ENCODE peak calls at places on chromosomes 16 and 17, in nine cellular contexts. C is MM.1S, S is HCT116, K is hepatocyte, F is neural progenitor cell, L is GM23338, A is PC-3, Y is GM23248, I is OCI-LY7. J is an unnamed sample.

GRCh38 chr17:62727916-62728672 is 80.0 kb downstream of the MARCHF10 start:
- DNase-seq in I (no peak), A (peak; percentile 24), S (no peak), K (no peak), L (peak; percentile 44), C (no peak), Y (no peak), F (no peak), J (no peak)

GRCh38 chr17:29292071-29292991 is 1.6 kb downstream of the NUFIP2 start:
- DNase-seq in Y (peak; percentile 73), K (peak; percentile 78), I (peak; percentile 62), F (peak; percentile 78), A (peak; percentile 4), S (no peak), C (peak; percentile 50), L (peak; percentile 52), J (peak; percentile 83)

GRCh38 chr16:11392041-11392581 is 46.9 kb downstream of the RMI2 start:
- DNase-seq in K (peak; percentile 4), C (no peak), S (no peak), F (no peak), A (no peak), Y (no peak), I (no peak), L (no peak), J (peak; percentile 53)

GRCh38 chr17:31902693-31903092 is 1.2 kb upstream of the UTP6 start:
- DNase-seq in K (no peak), C (peak; percentile 24), Y (no peak), A (no peak), F (no peak), L (no peak), I (no peak), S (no peak), J (no peak)

GRCh38 chr17:68459030-68459376 is 1.7 kb upstream of the WIPI1 start:
- DNase-seq in K (no peak), Y (no peak), F (no peak), C (peak; percentile 66), A (no peak), L (no peak), I (peak; percentile 47), S (no peak), J (no peak)

GRCh38 chr17:7017827-7018200 is 5.0 kb upstream of the BCL6B start:
- DNase-seq in K (no peak), Y (no peak), L (no peak), A (no peak), I (no peak), C (no peak), F (no peak), S (no peak), J (no peak)

GRCh38 chr17:45413498-45413923 is 19.2 kb downstream of the ARHGAP27 start:
- DNase-seq in K (peak; percentile 71), L (no peak), S (no peak), C (no peak), F (no peak), I (no peak), Y (no peak), A (no peak), J (no peak)

GRCh38 chr17:48244814-48245213 is 137.2 kb downstream of the SNX11 start:
- DNase-seq in A (peak; percentile 81), Y (peak; percentile 36), K (no peak), I (no peak), F (no peak), C (no peak), L (no peak), S (no peak), J (no peak)

GRCh38 chr16:47687694-47688093 is 226.6 kb downstream of the PHKB start:
- DNase-seq in Y (no peak), A (no peak), F (no peak), K (no peak), I (no peak), L (no peak), S (no peak), C (no peak), J (no peak)

GRCh38 chr17:41492771-41493170 is 3.1 kb upstream of the KRT36 start:
- DNase-seq in I (no peak), F (no peak), Y (no peak), C (no peak), S (no peak), K (peak; percentile 66), A (no peak), L (no peak), J (peak; percentile 50)

GRCh38 chr17:9360610-9361571 is 214.7 kb downstream of the STX8 start:
- DNase-seq in Y (peak; percentile 94), K (peak; percentile 75), I (no peak), L (no peak), S (no peak), C (no peak), A (peak; percentile 5), F (no peak), J (no peak)

GRCh38 chr17:1649844-1650409 is at the start of gene RILP:
- DNase-seq in K (peak; percentile 86), Y (peak; percentile 57), C (peak; percentile 43), F (no peak), L (peak; percentile 69), S (peak; percentile 24), I (no peak), A (peak; percentile 76), J (no peak)

GRCh38 chr16:50245417-50246298 is 20.7 kb upstream of the ADCY7 start:
- DNase-seq in A (peak; percentile 81), C (peak; percentile 56), K (peak; percentile 75), I (peak; percentile 57), S (peak; percentile 39), L (peak; percentile 48), Y (peak; percentile 91), F (peak; percentile 60), J (peak; percentile 93)

GRCh38 chr17:77312786-77313599 is 172.2 kb downstream of the SEC14L1 start:
- DNase-seq in I (no peak), S (no peak), F (peak; percentile 31), A (no peak), Y (peak; percentile 78), C (no peak), K (peak; percentile 90), L (no peak), J (peak; percentile 29)

GRCh38 chr17:49624896-49625295 is 49.2 kb downstream of the NXPH3 start:
- DNase-seq in F (no peak), K (no peak), S (no peak), Y (peak; percentile 85), L (no peak), A (no peak), C (no peak), I (no peak), J (no peak)

GRCh38 chr17:34259151-34259550 is 4.1 kb downstream of the CCL2 start:
- DNase-seq in Y (peak; percentile 82), I (no peak), F (no peak), S (no peak), L (no peak), A (no peak), C (no peak), K (no peak), J (no peak)

GRCh38 chr16:68257251-68257905 is 6.9 kb upstream of the SLC7A6 start:
- DNase-seq in S (no peak), A (peak; percentile 22), Y (peak; percentile 29), L (no peak), F (no peak), C (peak; percentile 97), I (peak; percentile 95), K (no peak), J (no peak)

GRCh38 chr17:37766951-37767350 is 22.1 kb upstream of the HNF1B start:
- DNase-seq in S (no peak), A (no peak), L (no peak), K (no peak), C (no peak), Y (no peak), F (no peak), I (no peak), J (no peak)

GRCh38 chr17:40873801-40874200 is 6.8 kb upstream of the KRT12 start:
- DNase-seq in L (no peak), F (no peak), K (no peak), C (no peak), S (no peak), I (no peak), A (no peak), Y (peak; percentile 27), J (no peak)

GRCh38 chr17:76791053-76791980 is 53.4 kb downstream of the MFSD11 start:
- DNase-seq in C (peak; percentile 77), F (no peak), Y (peak; percentile 86), I (peak; percentile 80), K (peak; percentile 26), A (peak; percentile 83), S (no peak), L (no peak), J (peak; percentile 62)

GRCh38 chr17:81537856-81538555 is 9.8 kb downstream of the FSCN2 start:
- DNase-seq in L (no peak), I (peak; percentile 35), F (no peak), Y (no peak), A (no peak), C (no peak), S (no peak), K (no peak), J (no peak)

GRCh38 chr17:48575066-48575582 is 3.0 kb downstream of the HOXB4 start:
- DNase-seq in S (no peak), A (peak; percentile 51), Y (no peak), C (no peak), F (no peak), L (no peak), I (no peak), K (no peak), J (no peak)

GRCh38 chr16:9647981-9648701 is 534.1 kb downstream of the GRIN2A start:
- DNase-seq in L (peak; percentile 80), F (peak; percentile 63), K (peak; percentile 69), A (peak; percentile 43), I (peak; percentile 22), S (no peak), C (peak; percentile 31), Y (peak; percentile 50), J (peak; percentile 33)
- TF ChIP-seq EZH2phosphoT487 in L (no peak), F (no peak), K (no peak), A (no peak), I (no peak), S (no peak), C (no peak), Y (no peak), J (no peak)

GRCh38 chr16:81424761-81425160 is 19.8 kb upstream of the CMIP start:
- DNase-seq in F (no peak), I (peak; percentile 63), A (peak; percentile 39), S (no peak), C (peak; percentile 45), K (no peak), Y (no peak), L (no peak), J (no peak)
- TF ChIP-seq EZH2phosphoT487 in F (no peak), I (no peak), A (no peak), S (no peak), C (no peak), K (no peak), Y (no peak), L (no peak), J (no peak)

DNA sequence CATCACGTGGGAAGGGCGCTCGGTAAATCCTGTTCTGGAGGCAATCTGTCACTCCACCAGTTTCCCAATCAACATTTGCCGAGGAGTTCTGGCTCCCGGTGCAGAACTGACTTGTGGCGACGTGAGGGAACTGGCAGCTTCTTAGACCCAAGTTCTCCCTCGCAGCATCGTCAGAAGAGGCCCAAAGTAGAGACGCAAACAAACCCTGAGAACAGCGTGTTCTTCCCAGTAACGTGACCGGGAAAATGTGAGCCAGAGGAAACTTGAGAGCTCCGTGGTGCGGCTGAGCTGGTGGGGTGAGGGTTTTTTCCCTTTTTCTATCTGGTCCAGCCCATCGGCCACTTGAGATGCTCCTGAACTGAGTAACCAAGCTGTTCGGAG is 158.9 kb upstream of the CACNG5 start:
- DNase-seq in C (no peak), A (no peak), Y (no peak), I (no peak), S (no peak), K (peak; percentile 14), L (peak; percentile 20), F (no peak), J (no peak)
- TF ChIP-seq EZH2phosphoT487 in C (no peak), A (no peak), Y (no peak), I (no peak), S (no peak), K (no peak), L (no peak), F (no peak), J (no peak)

GRCh38 chr16:69417537-69418199 is 6.8 kb upstream of the CYB5B start:
- DNase-seq in S (no peak), I (no peak), A (peak; percentile 70), C (no peak), K (peak; percentile 35), L (peak; percentile 64), F (no peak), Y (peak; percentile 65), J (no peak)
- TF ChIP-seq EZH2phosphoT487 in S (no peak), I (no peak), A (no peak), C (no peak), K (no peak), L (no peak), F (no peak), Y (no peak), J (no peak)

J was measured in SK-N-SH.